ENCODE peak calls at places on chromosome 1, in seven cellular contexts. One of them, this sample, is unnamed.

GRCh38 chr1:15080328-15081033 is 73.1 kb upstream of the TMEM51 start:
- DNase-seq in RPMI7951: no peak
- DNase-seq in EL: no peak
- DNase-seq in PC-9: no peak
- DNase-seq in NAMALWA: no peak
- DNase-seq in astrocyte of the hippocampus: no peak
- DNase-seq in activated T-cell treated with anti-CD3 and anti-CD28 coated beads for 1 hour: no peak
- DNase-seq in this sample: no peak

GRCh38 chr1:228778946-228779345 is 43.7 kb downstream of the RHOU start:
- DNase-seq in RPMI7951: no peak
- DNase-seq in EL: no peak
- DNase-seq in PC-9: no peak
- DNase-seq in NAMALWA: no peak
- DNase-seq in astrocyte of the hippocampus: no peak
- DNase-seq in activated T-cell treated with anti-CD3 and anti-CD28 coated beads for 1 hour: no peak
- DNase-seq in this sample: no peak

GRCh38 chr1:46772571-46772970 is 26.3 kb upstream of the CYP4B1 start:
- DNase-seq in RPMI7951: no peak
- DNase-seq in EL: no peak
- DNase-seq in PC-9: no peak
- DNase-seq in NAMALWA: peak; percentile 17
- DNase-seq in astrocyte of the hippocampus: no peak
- DNase-seq in activated T-cell treated with anti-CD3 and anti-CD28 coated beads for 1 hour: no peak
- DNase-seq in this sample: no peak

GRCh38 chr1:46643368-46643775 is 24.8 kb downstream of the ATPAF1 start:
- DNase-seq in RPMI7951: peak; percentile 92
- DNase-seq in EL: peak; percentile 93
- DNase-seq in PC-9: peak; percentile 95
- DNase-seq in NAMALWA: no peak
- DNase-seq in astrocyte of the hippocampus: peak; percentile 93
- DNase-seq in activated T-cell treated with anti-CD3 and anti-CD28 coated beads for 1 hour: no peak
- DNase-seq in this sample: peak; percentile 96

GRCh38 chr1:74468982-74469603 is 43.3 kb downstream of the LRRC53 start:
- DNase-seq in RPMI7951: peak; percentile 47
- DNase-seq in EL: peak; percentile 25
- DNase-seq in PC-9: no peak
- DNase-seq in NAMALWA: peak; percentile 48
- DNase-seq in astrocyte of the hippocampus: peak; percentile 69
- DNase-seq in activated T-cell treated with anti-CD3 and anti-CD28 coated beads for 1 hour: no peak
- DNase-seq in this sample: peak; percentile 77

GRCh38 chr1:107535091-107535490 is 394.3 kb downstream of the NTNG1 start:
- DNase-seq in RPMI7951: no peak
- DNase-seq in EL: no peak
- DNase-seq in PC-9: no peak
- DNase-seq in NAMALWA: no peak
- DNase-seq in astrocyte of the hippocampus: no peak
- DNase-seq in activated T-cell treated with anti-CD3 and anti-CD28 coated beads for 1 hour: no peak
- DNase-seq in this sample: peak; percentile 25

GRCh38 chr1:43152866-43153265 is 19.2 kb downstream of the EBNA1BP2 start:
- DNase-seq in RPMI7951: no peak
- DNase-seq in EL: peak; percentile 13
- DNase-seq in PC-9: no peak
- DNase-seq in NAMALWA: no peak
- DNase-seq in astrocyte of the hippocampus: no peak
- DNase-seq in activated T-cell treated with anti-CD3 and anti-CD28 coated beads for 1 hour: no peak
- DNase-seq in this sample: no peak

GRCh38 chr1:179876289-179876715 is 1.3 kb downstream of the TOR1AIP2 start:
- DNase-seq in RPMI7951: peak; percentile 31
- DNase-seq in EL: peak; percentile 54
- DNase-seq in PC-9: peak; percentile 83
- DNase-seq in NAMALWA: peak; percentile 54
- DNase-seq in astrocyte of the hippocampus: peak; percentile 43
- DNase-seq in activated T-cell treated with anti-CD3 and anti-CD28 coated beads for 1 hour: no peak
- DNase-seq in this sample: no peak

GRCh38 chr1:87103099-87103498 is 188.7 kb downstream of the HS2ST1 start:
- DNase-seq in RPMI7951: no peak
- DNase-seq in EL: no peak
- DNase-seq in PC-9: no peak
- DNase-seq in NAMALWA: no peak
- DNase-seq in astrocyte of the hippocampus: no peak
- DNase-seq in activated T-cell treated with anti-CD3 and anti-CD28 coated beads for 1 hour: no peak
- DNase-seq in this sample: peak; percentile 39

GRCh38 chr1:158391099-158391498 is 8.2 kb downstream of the OR10T2 start:
- DNase-seq in RPMI7951: no peak
- DNase-seq in EL: no peak
- DNase-seq in PC-9: no peak
- DNase-seq in NAMALWA: no peak
- DNase-seq in astrocyte of the hippocampus: no peak
- DNase-seq in activated T-cell treated with anti-CD3 and anti-CD28 coated beads for 1 hour: no peak
- DNase-seq in this sample: no peak

GRCh38 chr1:185213086-185213485 is 56.1 kb downstream of the SWT1 start:
- DNase-seq in RPMI7951: no peak
- DNase-seq in EL: peak; percentile 12
- DNase-seq in PC-9: no peak
- DNase-seq in NAMALWA: no peak
- DNase-seq in astrocyte of the hippocampus: peak; percentile 6
- DNase-seq in activated T-cell treated with anti-CD3 and anti-CD28 coated beads for 1 hour: no peak
- DNase-seq in this sample: no peak

GRCh38 chr1:68442822-68443556 is 6.8 kb downstream of the RPE65 start:
- DNase-seq in RPMI7951: peak; percentile 80
- DNase-seq in EL: peak; percentile 66
- DNase-seq in PC-9: peak; percentile 55
- DNase-seq in NAMALWA: peak; percentile 68
- DNase-seq in astrocyte of the hippocampus: peak; percentile 72
- DNase-seq in activated T-cell treated with anti-CD3 and anti-CD28 coated beads for 1 hour: no peak
- DNase-seq in this sample: no peak

GRCh38 chr1:7810395-7810794 is 26.3 kb downstream of the PER3 start:
- DNase-seq in RPMI7951: peak; percentile 89
- DNase-seq in EL: peak; percentile 94
- DNase-seq in PC-9: no peak
- DNase-seq in NAMALWA: no peak
- DNase-seq in astrocyte of the hippocampus: peak; percentile 90
- DNase-seq in activated T-cell treated with anti-CD3 and anti-CD28 coated beads for 1 hour: no peak
- DNase-seq in this sample: no peak

GRCh38 chr1:228554107-228554506 is 66.9 kb downstream of the RNF187 start:
- DNase-seq in RPMI7951: no peak
- DNase-seq in EL: no peak
- DNase-seq in PC-9: peak; percentile 65
- DNase-seq in NAMALWA: no peak
- DNase-seq in astrocyte of the hippocampus: no peak
- DNase-seq in activated T-cell treated with anti-CD3 and anti-CD28 coated beads for 1 hour: no peak
- DNase-seq in this sample: no peak

GRCh38 chr1:214448536-214448935 is 102.9 kb downstream of the PTPN14 start:
- DNase-seq in RPMI7951: no peak
- DNase-seq in EL: no peak
- DNase-seq in PC-9: no peak
- DNase-seq in NAMALWA: no peak
- DNase-seq in astrocyte of the hippocampus: no peak
- DNase-seq in activated T-cell treated with anti-CD3 and anti-CD28 coated beads for 1 hour: no peak
- DNase-seq in this sample: no peak

GRCh38 chr1:226549937-226550670 is 1.5 kb downstream of the STUM start:
- DNase-seq in RPMI7951: no peak
- DNase-seq in EL: peak; percentile 11
- DNase-seq in PC-9: peak; percentile 39
- DNase-seq in NAMALWA: peak; percentile 27
- DNase-seq in astrocyte of the hippocampus: peak; percentile 34
- DNase-seq in activated T-cell treated with anti-CD3 and anti-CD28 coated beads for 1 hour: no peak
- DNase-seq in this sample: peak; percentile 76

GRCh38 chr1:117473063-117473462 is 105.8 kb downstream of the MAN1A2 start:
- DNase-seq in RPMI7951: no peak
- DNase-seq in EL: no peak
- DNase-seq in PC-9: no peak
- DNase-seq in NAMALWA: no peak
- DNase-seq in astrocyte of the hippocampus: no peak
- DNase-seq in activated T-cell treated with anti-CD3 and anti-CD28 coated beads for 1 hour: no peak
- DNase-seq in this sample: no peak

GRCh38 chr1:203177471-203178039 is 1.9 kb upstream of the MYBPH start:
- DNase-seq in RPMI7951: peak; percentile 74
- DNase-seq in EL: peak; percentile 75
- DNase-seq in PC-9: no peak
- DNase-seq in NAMALWA: no peak
- DNase-seq in astrocyte of the hippocampus: no peak
- DNase-seq in activated T-cell treated with anti-CD3 and anti-CD28 coated beads for 1 hour: no peak
- DNase-seq in this sample: no peak

GRCh38 chr1:243438815-243439214 is 183.0 kb downstream of the SDCCAG8 start:
- DNase-seq in RPMI7951: no peak
- DNase-seq in EL: no peak
- DNase-seq in PC-9: no peak
- DNase-seq in NAMALWA: no peak
- DNase-seq in astrocyte of the hippocampus: peak; percentile 52
- DNase-seq in activated T-cell treated with anti-CD3 and anti-CD28 coated beads for 1 hour: no peak
- DNase-seq in this sample: no peak

GRCh38 chr1:156845055-156845952 is 13.6 kb downstream of the INSRR start:
- DNase-seq in RPMI7951: no peak
- DNase-seq in EL: no peak
- DNase-seq in PC-9: no peak
- DNase-seq in NAMALWA: peak; percentile 46
- DNase-seq in astrocyte of the hippocampus: no peak
- DNase-seq in activated T-cell treated with anti-CD3 and anti-CD28 coated beads for 1 hour: peak; percentile 28
- DNase-seq in this sample: no peak

GRCh38 chr1:66373072-66373685 is 160.8 kb upstream of the SGIP1 start:
- DNase-seq in RPMI7951: no peak
- DNase-seq in EL: no peak
- DNase-seq in PC-9: no peak
- DNase-seq in NAMALWA: no peak
- DNase-seq in astrocyte of the hippocampus: no peak
- DNase-seq in activated T-cell treated with anti-CD3 and anti-CD28 coated beads for 1 hour: no peak
- DNase-seq in this sample: no peak

GRCh38 chr1:15617874-15618684 is 821 bp downstream of the DDI2 start:
- DNase-seq in RPMI7951: no peak
- DNase-seq in EL: peak; percentile 34
- DNase-seq in PC-9: peak; percentile 56
- DNase-seq in NAMALWA: peak; percentile 71
- DNase-seq in astrocyte of the hippocampus: peak; percentile 24
- DNase-seq in activated T-cell treated with anti-CD3 and anti-CD28 coated beads for 1 hour: peak; percentile 10
- DNase-seq in this sample: peak; percentile 43

GRCh38 chr1:69312055-69312732 is 255.5 kb upstream of the LRRC7 start:
- DNase-seq in RPMI7951: no peak
- DNase-seq in EL: no peak
- DNase-seq in PC-9: no peak
- DNase-seq in NAMALWA: no peak
- DNase-seq in astrocyte of the hippocampus: no peak
- DNase-seq in activated T-cell treated with anti-CD3 and anti-CD28 coated beads for 1 hour: no peak
- DNase-seq in this sample: no peak

GRCh38 chr1:94928293-94928939 is 1.5 kb upstream of the CNN3 start:
- DNase-seq in RPMI7951: no peak
- DNase-seq in EL: no peak
- DNase-seq in PC-9: no peak
- DNase-seq in NAMALWA: no peak
- DNase-seq in astrocyte of the hippocampus: no peak
- DNase-seq in activated T-cell treated with anti-CD3 and anti-CD28 coated beads for 1 hour: no peak
- DNase-seq in this sample: no peak

GRCh38 chr1:154955718-154956513 is at the start of gene PBXIP1:
- DNase-seq in RPMI7951: peak; percentile 87
- DNase-seq in EL: peak; percentile 90
- DNase-seq in PC-9: peak; percentile 84
- DNase-seq in NAMALWA: peak; percentile 99
- DNase-seq in astrocyte of the hippocampus: peak; percentile 95
- DNase-seq in activated T-cell treated with anti-CD3 and anti-CD28 coated beads for 1 hour: peak; percentile 62
- DNase-seq in this sample: peak; percentile 98

GRCh38 chr1:975896-976683 is 5.8 kb downstream of the PERM1 start:
- DNase-seq in RPMI7951: peak; percentile 72
- DNase-seq in EL: peak; percentile 78
- DNase-seq in PC-9: peak; percentile 89
- DNase-seq in NAMALWA: peak; percentile 87
- DNase-seq in astrocyte of the hippocampus: peak; percentile 70
- DNase-seq in activated T-cell treated with anti-CD3 and anti-CD28 coated beads for 1 hour: peak; percentile 60
- DNase-seq in this sample: peak; percentile 77

GRCh38 chr1:234670936-234671628 is 61.1 kb upstream of the IRF2BP2 start:
- DNase-seq in RPMI7951: no peak
- DNase-seq in EL: no peak
- DNase-seq in PC-9: no peak
- DNase-seq in NAMALWA: no peak
- DNase-seq in astrocyte of the hippocampus: no peak
- DNase-seq in activated T-cell treated with anti-CD3 and anti-CD28 coated beads for 1 hour: no peak
- DNase-seq in this sample: peak; percentile 63

GRCh38 chr1:55887103-55887712 is 672.0 kb upstream of the USP24 start:
- DNase-seq in RPMI7951: no peak
- DNase-seq in EL: no peak
- DNase-seq in PC-9: peak; percentile 46
- DNase-seq in NAMALWA: no peak
- DNase-seq in astrocyte of the hippocampus: no peak
- DNase-seq in activated T-cell treated with anti-CD3 and anti-CD28 coated beads for 1 hour: no peak
- DNase-seq in this sample: no peak

GRCh38 chr1:228029281-228029680 is 22.5 kb downstream of the WNT3A start:
- DNase-seq in RPMI7951: no peak
- DNase-seq in EL: no peak
- DNase-seq in PC-9: no peak
- DNase-seq in NAMALWA: no peak
- DNase-seq in astrocyte of the hippocampus: no peak
- DNase-seq in activated T-cell treated with anti-CD3 and anti-CD28 coated beads for 1 hour: no peak
- DNase-seq in this sample: no peak